ENCODE peak calls at places on chromosomes 1 and 21, in five cellular contexts. One of them, this sample, is unnamed.

GRCh38 chr1:8671313-8671917 is 146.0 kb downstream of the RERE start:
- DNase-seq in suprapubic skin: no peak
- DNase-seq in stomach: no peak
- DNase-seq in transverse colon: no peak
- DNase-seq in breast epithelium: no peak
- DNase-seq in this sample: no peak

GRCh38 chr1:192607836-192608235 is 28.1 kb upstream of the RGS13 start:
- DNase-seq in suprapubic skin: no peak
- DNase-seq in stomach: no peak
- DNase-seq in transverse colon: no peak
- DNase-seq in breast epithelium: no peak
- DNase-seq in this sample: no peak

GRCh38 chr1:206854401-206855129 is 10.9 kb upstream of the IL20 start:
- DNase-seq in suprapubic skin: no peak
- DNase-seq in stomach: peak
- DNase-seq in transverse colon: no peak
- DNase-seq in breast epithelium: no peak
- DNase-seq in this sample: no peak

GRCh38 chr1:45001011-45001481 is 10.1 kb downstream of the HECTD3 start:
- DNase-seq in suprapubic skin: no peak
- DNase-seq in stomach: peak
- DNase-seq in transverse colon: no peak
- DNase-seq in breast epithelium: peak
- DNase-seq in this sample: no peak

GRCh38 chr1:206000641-206001339 is 2.4 kb downstream of the RAB7B start:
- DNase-seq in suprapubic skin: peak
- DNase-seq in stomach: no peak
- DNase-seq in transverse colon: no peak
- DNase-seq in breast epithelium: no peak
- DNase-seq in this sample: no peak

GRCh38 chr21:16476056-16476850 is 746.5 kb downstream of the USP25 start:
- DNase-seq in suprapubic skin: no peak
- DNase-seq in stomach: no peak
- DNase-seq in transverse colon: no peak
- DNase-seq in breast epithelium: no peak
- DNase-seq in this sample: no peak

GRCh38 chr1:232333419-232333767 is 296.5 kb downstream of the SIPA1L2 start:
- DNase-seq in suprapubic skin: no peak
- DNase-seq in stomach: no peak
- DNase-seq in transverse colon: no peak
- DNase-seq in breast epithelium: no peak
- DNase-seq in this sample: no peak

GRCh38 chr1:236395780-236396664 is 1.9 kb downstream of the EDARADD start:
- DNase-seq in suprapubic skin: no peak
- DNase-seq in stomach: no peak
- DNase-seq in transverse colon: no peak
- DNase-seq in breast epithelium: no peak
- DNase-seq in this sample: no peak

GRCh38 chr1:13764533-13764932 is 64.5 kb downstream of the PRDM2 start:
- DNase-seq in suprapubic skin: no peak
- DNase-seq in stomach: no peak
- DNase-seq in transverse colon: no peak
- DNase-seq in breast epithelium: no peak
- DNase-seq in this sample: no peak

GRCh38 chr1:8219530-8219929 is 98.4 kb upstream of the SLC45A1 start:
- DNase-seq in suprapubic skin: no peak
- DNase-seq in stomach: no peak
- DNase-seq in transverse colon: no peak
- DNase-seq in breast epithelium: no peak
- DNase-seq in this sample: no peak

GRCh38 chr1:111968511-111968910 is 21.0 kb downstream of the KCND3 start:
- DNase-seq in suprapubic skin: no peak
- DNase-seq in stomach: no peak
- DNase-seq in transverse colon: no peak
- DNase-seq in breast epithelium: no peak
- DNase-seq in this sample: no peak

GRCh38 chr1:180988221-180988826 is 34.3 kb downstream of the STX6 start:
- DNase-seq in suprapubic skin: no peak
- DNase-seq in stomach: no peak
- DNase-seq in transverse colon: no peak
- DNase-seq in breast epithelium: no peak
- DNase-seq in this sample: no peak

GRCh38 chr1:221637641-221638041 is 104.2 kb downstream of the DUSP10 start:
- DNase-seq in suprapubic skin: no peak
- DNase-seq in stomach: no peak
- DNase-seq in transverse colon: no peak
- DNase-seq in breast epithelium: no peak
- DNase-seq in this sample: no peak

GRCh38 chr1:199463521-199464127 is 563.9 kb upstream of the NR5A2 start:
- DNase-seq in suprapubic skin: no peak
- DNase-seq in stomach: peak
- DNase-seq in transverse colon: no peak
- DNase-seq in breast epithelium: no peak
- DNase-seq in this sample: no peak

GRCh38 chr1:38037481-38037939 is 9.1 kb downstream of the POU3F1 start:
- DNase-seq in suprapubic skin: no peak
- DNase-seq in stomach: no peak
- DNase-seq in transverse colon: no peak
- DNase-seq in breast epithelium: no peak
- DNase-seq in this sample: no peak

GRCh38 chr1:48470506-48470905 is 1.5 kb downstream of the SPATA6 start:
- DNase-seq in suprapubic skin: peak
- DNase-seq in stomach: peak
- DNase-seq in transverse colon: peak
- DNase-seq in breast epithelium: no peak
- DNase-seq in this sample: no peak

GRCh38 chr1:34825455-34826081 is 32.8 kb downstream of the GJA4 start:
- DNase-seq in suprapubic skin: no peak
- DNase-seq in stomach: peak
- DNase-seq in transverse colon: peak
- DNase-seq in breast epithelium: no peak
- DNase-seq in this sample: no peak

GRCh38 chr1:228000416-228000815 is 6.4 kb upstream of the WNT3A start:
- DNase-seq in suprapubic skin: no peak
- DNase-seq in stomach: peak
- DNase-seq in transverse colon: no peak
- DNase-seq in breast epithelium: peak
- DNase-seq in this sample: no peak

GRCh38 chr1:234760303-234760723 is 150.3 kb upstream of the IRF2BP2 start:
- DNase-seq in suprapubic skin: no peak
- DNase-seq in stomach: no peak
- DNase-seq in transverse colon: no peak
- DNase-seq in breast epithelium: no peak
- DNase-seq in this sample: no peak

GRCh38 chr1:81547912-81548303 is 252.8 kb upstream of the ADGRL2 start:
- DNase-seq in suprapubic skin: no peak
- DNase-seq in stomach: no peak
- DNase-seq in transverse colon: no peak
- DNase-seq in breast epithelium: no peak
- DNase-seq in this sample: no peak

GRCh38 chr1:21871943-21872342 is 59.9 kb downstream of the LDLRAD2 start:
- DNase-seq in suprapubic skin: no peak
- DNase-seq in stomach: no peak
- DNase-seq in transverse colon: peak
- DNase-seq in breast epithelium: no peak
- DNase-seq in this sample: no peak

GRCh38 chr1:179230721-179231120 is 1.2 kb upstream of the ABL2 start:
- DNase-seq in suprapubic skin: no peak
- DNase-seq in stomach: no peak
- DNase-seq in transverse colon: no peak
- DNase-seq in breast epithelium: no peak
- DNase-seq in this sample: no peak

GRCh38 chr1:64940026-64940425 is 26.3 kb downstream of the JAK1 start:
- DNase-seq in suprapubic skin: no peak
- DNase-seq in stomach: no peak
- DNase-seq in transverse colon: no peak
- DNase-seq in breast epithelium: no peak
- DNase-seq in this sample: no peak

GRCh38 chr1:169325117-169325516 is 42.5 kb downstream of the NME7 start:
- DNase-seq in suprapubic skin: no peak
- DNase-seq in stomach: no peak
- DNase-seq in transverse colon: no peak
- DNase-seq in breast epithelium: no peak
- DNase-seq in this sample: no peak

GRCh38 chr1:43415901-43416300 is 26.2 kb downstream of the SZT2 start:
- DNase-seq in suprapubic skin: no peak
- DNase-seq in stomach: no peak
- DNase-seq in transverse colon: no peak
- DNase-seq in breast epithelium: no peak
- DNase-seq in this sample: no peak

GRCh38 chr1:23867542-23867952 is 543 bp downstream of the FUCA1 start:
- DNase-seq in suprapubic skin: no peak
- DNase-seq in stomach: no peak
- DNase-seq in transverse colon: no peak
- DNase-seq in breast epithelium: no peak
- DNase-seq in this sample: no peak

GRCh38 chr1:230753586-230754251 is 6.5 kb downstream of the CAPN9 start:
- DNase-seq in suprapubic skin: no peak
- DNase-seq in stomach: peak
- DNase-seq in transverse colon: peak
- DNase-seq in breast epithelium: no peak
- DNase-seq in this sample: no peak

GRCh38 chr21:21146587-21147373 is 148.6 kb downstream of the NCAM2 start:
- DNase-seq in suprapubic skin: no peak
- DNase-seq in stomach: no peak
- DNase-seq in transverse colon: no peak
- DNase-seq in breast epithelium: no peak
- DNase-seq in this sample: no peak
- TF ChIP-seq POLR2A in suprapubic skin: no peak
- TF ChIP-seq POLR2A in stomach: no peak
- TF ChIP-seq POLR2A in transverse colon: no peak
- TF ChIP-seq POLR2A in breast epithelium: no peak
- TF ChIP-seq POLR2A in this sample: no peak

DNA sequence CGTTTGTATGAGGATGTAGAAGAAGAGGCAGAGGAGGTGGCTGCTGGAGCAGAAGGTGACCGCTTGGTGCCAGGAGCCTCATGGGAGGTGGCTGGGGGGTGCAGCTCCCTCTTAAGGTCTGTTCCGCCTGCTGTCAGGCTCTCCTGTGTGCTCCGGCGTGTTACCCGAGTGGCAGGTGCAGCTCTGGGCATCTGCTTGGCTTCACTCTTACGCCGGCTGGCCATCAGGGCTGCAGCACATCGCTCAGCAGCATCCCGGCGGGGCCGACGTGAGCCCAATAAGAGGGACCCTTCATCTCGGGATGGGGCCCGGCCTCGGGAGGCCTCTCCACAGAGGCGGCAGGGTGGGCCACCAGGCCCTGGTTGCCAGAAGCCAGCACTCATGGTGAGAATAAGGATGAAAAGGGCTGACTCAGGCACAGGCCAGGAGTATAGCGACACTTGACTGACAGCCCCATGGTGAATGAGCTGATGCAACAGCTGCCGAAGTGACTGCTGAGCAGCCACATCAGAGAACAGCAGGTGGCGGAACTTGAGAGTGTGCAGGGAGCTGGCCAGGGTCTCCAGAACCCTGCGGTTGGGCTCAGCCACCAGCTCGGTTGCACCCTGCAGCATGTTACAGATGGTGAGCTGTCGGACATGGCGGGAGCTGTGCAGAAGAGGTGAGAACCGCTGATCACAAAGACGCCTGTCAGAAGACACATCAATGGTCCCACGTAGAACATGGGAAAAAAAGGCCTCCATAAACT is 17.5 kb downstream of the LRRC41 start:
- DNase-seq in suprapubic skin: no peak
- DNase-seq in stomach: no peak
- DNase-seq in transverse colon: no peak
- DNase-seq in breast epithelium: no peak
- DNase-seq in this sample: no peak
- TF ChIP-seq POLR2A in suprapubic skin: no peak
- TF ChIP-seq POLR2A in stomach: no peak
- TF ChIP-seq POLR2A in transverse colon: no peak
- TF ChIP-seq POLR2A in breast epithelium: no peak
- TF ChIP-seq POLR2A in this sample: no peak

GRCh38 chr1:98659879-98660278 is 1.6 kb upstream of the SNX7 start:
- DNase-seq in suprapubic skin: no peak
- DNase-seq in stomach: no peak
- DNase-seq in transverse colon: no peak
- DNase-seq in breast epithelium: no peak
- DNase-seq in this sample: no peak

GRCh38 chr1:98662354-98662665 is 789 bp downstream of the SNX7 start:
- DNase-seq in suprapubic skin: no peak
- DNase-seq in stomach: no peak
- DNase-seq in transverse colon: no peak
- DNase-seq in breast epithelium: no peak
- DNase-seq in this sample: no peak

GRCh38 chr1:98660941-98661543 is 479 bp upstream of the SNX7 start:
- DNase-seq in suprapubic skin: no peak
- DNase-seq in stomach: no peak
- DNase-seq in transverse colon: no peak
- DNase-seq in breast epithelium: no peak
- DNase-seq in this sample: no peak

DNA sequence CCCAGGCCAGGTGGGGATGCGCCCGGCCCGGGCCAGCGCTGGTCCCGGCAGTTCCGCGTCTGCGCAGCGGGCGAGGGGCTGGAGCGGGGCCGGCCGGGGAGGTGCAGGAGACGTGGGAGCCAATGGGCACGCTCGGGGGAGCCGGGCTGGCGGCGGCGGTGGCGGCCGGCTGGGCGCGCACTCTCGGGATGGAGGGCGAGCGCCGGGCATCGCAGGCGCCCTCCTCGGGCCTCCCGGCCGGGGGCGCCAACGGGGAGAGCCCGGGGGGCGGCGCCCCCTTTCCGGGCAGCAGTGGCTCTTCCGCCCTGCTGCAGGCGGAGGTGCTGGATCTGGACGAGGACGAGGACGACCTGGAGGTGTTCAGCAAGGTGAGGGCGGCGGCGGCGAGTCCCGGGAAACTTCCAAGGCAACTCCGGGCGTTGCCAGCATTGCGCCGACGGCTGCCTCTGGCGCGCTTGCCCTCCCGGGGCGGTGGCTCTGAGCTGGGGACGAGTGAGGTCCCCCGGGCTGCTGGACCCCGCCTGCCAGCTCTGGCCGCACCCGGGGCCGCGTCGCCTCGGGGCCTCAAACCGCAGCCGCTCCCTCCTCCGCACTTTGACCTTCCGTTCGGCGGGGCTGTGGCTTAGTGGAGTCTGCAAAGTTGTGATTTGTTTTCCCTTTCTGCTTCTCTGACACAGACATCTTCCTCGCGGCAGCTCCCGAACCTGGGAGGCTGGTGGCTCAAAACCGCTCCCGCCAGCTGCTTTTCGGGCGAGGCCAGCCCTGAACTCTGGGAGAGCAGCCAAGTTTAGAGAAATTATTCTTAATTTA is at the start of gene SNX7:
- DNase-seq in suprapubic skin: peak
- DNase-seq in stomach: peak
- DNase-seq in transverse colon: peak
- DNase-seq in breast epithelium: peak
- DNase-seq in this sample: peak
- TF ChIP-seq POLR2A in suprapubic skin: no peak
- TF ChIP-seq POLR2A in stomach: no peak
- TF ChIP-seq POLR2A in transverse colon: peak
- TF ChIP-seq POLR2A in breast epithelium: no peak
- TF ChIP-seq POLR2A in this sample: no peak

DNA sequence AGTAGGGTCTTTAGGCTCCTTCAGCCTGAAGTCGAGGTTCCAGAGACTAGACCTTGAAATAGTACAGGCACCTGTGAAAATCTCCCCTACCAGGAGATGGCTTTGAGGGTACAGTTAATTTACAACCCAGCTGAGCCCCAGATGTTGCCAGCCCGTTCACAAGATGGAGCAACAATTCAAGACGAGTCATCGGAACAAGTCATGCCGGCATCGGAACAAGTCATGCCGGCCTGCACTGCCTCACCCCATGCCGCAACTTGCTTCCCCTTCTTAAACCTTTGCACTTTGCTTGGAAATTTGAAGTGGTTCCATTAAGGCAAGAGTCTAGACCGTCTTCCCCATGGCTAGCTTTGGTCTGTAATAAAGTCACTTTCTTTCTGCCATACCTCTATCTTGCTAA is 16.0 kb downstream of the HHAT start:
- DNase-seq in suprapubic skin: no peak
- DNase-seq in stomach: no peak
- DNase-seq in transverse colon: no peak
- DNase-seq in breast epithelium: no peak
- DNase-seq in this sample: no peak
- TF ChIP-seq POLR2A in suprapubic skin: no peak
- TF ChIP-seq POLR2A in stomach: no peak
- TF ChIP-seq POLR2A in transverse colon: no peak
- TF ChIP-seq POLR2A in breast epithelium: no peak
- TF ChIP-seq POLR2A in this sample: no peak